ENCODE peak calls at places on chromosomes 2 and 18, in four cellular contexts. One of them, this sample, is unnamed.

GRCh38 chr2:26530696-26531095 is 52.8 kb upstream of the OTOF start:
- DNase-seq in HepG2: no peak
- DNase-seq in K562: no peak
- DNase-seq in GM12878: no peak
- DNase-seq in this sample: no peak

GRCh38 chr2:73907840-73908452 is 15.1 kb downstream of the ACTG2 start:
- DNase-seq in HepG2: peak
- DNase-seq in K562: peak
- DNase-seq in GM12878: peak
- DNase-seq in this sample: peak

GRCh38 chr18:35478520-35479435 is 19.0 kb downstream of the INO80C start:
- DNase-seq in HepG2: peak
- DNase-seq in K562: peak
- DNase-seq in GM12878: no peak
- DNase-seq in this sample: no peak

GRCh38 chr2:181058378-181059269 is 78.2 kb downstream of the UBE2E3 start:
- DNase-seq in HepG2: peak
- DNase-seq in K562: peak
- DNase-seq in GM12878: peak
- DNase-seq in this sample: no peak

GRCh38 chr2:109537565-109538221 is 76.1 kb downstream of the SEPTIN10 start:
- DNase-seq in HepG2: peak
- DNase-seq in K562: no peak
- DNase-seq in GM12878: no peak
- DNase-seq in this sample: no peak

GRCh38 chr18:68940039-68940438 is 142.2 kb downstream of the CCDC102B start:
- DNase-seq in HepG2: no peak
- DNase-seq in K562: no peak
- DNase-seq in GM12878: no peak
- DNase-seq in this sample: no peak

GRCh38 chr18:42141439-42141838 is 186.4 kb downstream of the PIK3C3 start:
- DNase-seq in HepG2: peak
- DNase-seq in K562: no peak
- DNase-seq in GM12878: no peak
- DNase-seq in this sample: no peak

GRCh38 chr18:12657849-12658829 is at the start of gene SPIRE1:
- DNase-seq in HepG2: peak
- DNase-seq in K562: peak
- DNase-seq in GM12878: no peak
- DNase-seq in this sample: peak

GRCh38 chr2:50492452-50492851 is 539.5 kb downstream of the NRXN1 start:
- DNase-seq in HepG2: peak
- DNase-seq in K562: peak
- DNase-seq in GM12878: peak
- DNase-seq in this sample: peak

GRCh38 chr2:42622943-42623676 is 54.7 kb downstream of the MTA3 start:
- DNase-seq in HepG2: no peak
- DNase-seq in K562: no peak
- DNase-seq in GM12878: no peak
- DNase-seq in this sample: no peak

GRCh38 chr2:157319795-157320194 is 5.8 kb downstream of the ERMN start:
- DNase-seq in HepG2: no peak
- DNase-seq in K562: no peak
- DNase-seq in GM12878: no peak
- DNase-seq in this sample: no peak

GRCh38 chr18:1408331-1408835 is 503.7 kb downstream of the ADCYAP1 start:
- DNase-seq in HepG2: no peak
- DNase-seq in K562: no peak
- DNase-seq in GM12878: no peak
- DNase-seq in this sample: no peak

GRCh38 chr2:216211614-216212013 is 102.5 kb downstream of the XRCC5 start:
- DNase-seq in HepG2: no peak
- DNase-seq in K562: no peak
- DNase-seq in GM12878: no peak
- DNase-seq in this sample: no peak

GRCh38 chr18:47283476-47283875 is 32.0 kb upstream of the SKOR2 start:
- DNase-seq in HepG2: peak
- DNase-seq in K562: peak
- DNase-seq in GM12878: no peak
- DNase-seq in this sample: no peak

GRCh38 chr2:124678043-124678442 is 653.0 kb downstream of the CNTNAP5 start:
- DNase-seq in HepG2: no peak
- DNase-seq in K562: no peak
- DNase-seq in GM12878: no peak
- DNase-seq in this sample: no peak

GRCh38 chr18:2302628-2303516 is 268.4 kb downstream of the METTL4 start:
- DNase-seq in HepG2: no peak
- DNase-seq in K562: peak
- DNase-seq in GM12878: no peak
- DNase-seq in this sample: no peak

GRCh38 chr2:119282139-119282965 is 58.7 kb downstream of the STEAP3 start:
- DNase-seq in HepG2: no peak
- DNase-seq in K562: no peak
- DNase-seq in GM12878: no peak
- DNase-seq in this sample: no peak

GRCh38 chr2:68236876-68237275 is 15.5 kb downstream of the PPP3R1 start:
- DNase-seq in HepG2: no peak
- DNase-seq in K562: no peak
- DNase-seq in GM12878: no peak
- DNase-seq in this sample: no peak

GRCh38 chr2:168913495-168913894 is 12.4 kb downstream of the G6PC2 start:
- DNase-seq in HepG2: no peak
- DNase-seq in K562: no peak
- DNase-seq in GM12878: no peak
- DNase-seq in this sample: no peak
- TF ChIP-seq ATF3 in HepG2: no peak
- TF ChIP-seq ATF3 in K562: no peak
- TF ChIP-seq ATF3 in GM12878: no peak
- TF ChIP-seq ATF3 in this sample: no peak

DNA sequence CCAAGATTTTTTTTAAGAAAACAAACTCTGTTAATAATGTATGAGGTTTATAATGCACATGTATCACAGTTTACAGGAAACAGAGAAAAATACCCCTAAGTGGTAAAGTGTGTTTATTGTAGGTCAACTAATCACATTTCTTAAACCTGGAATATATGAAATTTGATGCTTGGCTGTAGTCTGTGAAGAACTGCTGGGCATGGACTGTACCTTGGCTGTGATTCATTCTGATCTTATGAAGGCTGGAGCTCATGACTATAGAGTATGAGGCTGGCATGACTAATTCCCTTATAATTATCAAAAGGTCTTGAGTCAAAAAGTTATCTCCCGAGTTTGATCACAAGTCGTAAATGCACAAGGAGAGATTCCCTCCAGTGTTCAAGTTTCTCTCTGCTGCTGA is 134.3 kb upstream of the RND3 start:
- DNase-seq in HepG2: no peak
- DNase-seq in K562: no peak
- DNase-seq in GM12878: no peak
- DNase-seq in this sample: no peak
- TF ChIP-seq RFX5 in HepG2: no peak
- TF ChIP-seq RFX5 in K562: no peak
- TF ChIP-seq RFX5 in GM12878: no peak
- TF ChIP-seq RFX5 in this sample: no peak

GRCh38 chr2:217449436-217449835 is 553.4 kb downstream of the TNS1 start:
- DNase-seq in HepG2: no peak
- DNase-seq in K562: no peak
- DNase-seq in GM12878: no peak
- DNase-seq in this sample: no peak
- TF ChIP-seq ATF3 in HepG2: no peak
- TF ChIP-seq ATF3 in K562: no peak
- TF ChIP-seq ATF3 in GM12878: no peak
- TF ChIP-seq ATF3 in this sample: no peak

GRCh38 chr2:128032092-128032491 is 4.2 kb upstream of the SAP130 start:
- DNase-seq in HepG2: no peak
- DNase-seq in K562: no peak
- DNase-seq in GM12878: no peak
- DNase-seq in this sample: no peak

GRCh38 chr2:128027278-128027800 is 520 bp downstream of the SAP130 start:
- DNase-seq in HepG2: peak
- DNase-seq in K562: peak
- DNase-seq in GM12878: peak
- DNase-seq in this sample: peak

GRCh38 chr2:128026422-128027277 is 1.2 kb downstream of the SAP130 start:
- DNase-seq in HepG2: no peak
- DNase-seq in K562: no peak
- DNase-seq in GM12878: no peak
- DNase-seq in this sample: no peak

GRCh38 chr2:128027801-128028667 is at the start of gene SAP130:
- DNase-seq in HepG2: peak
- DNase-seq in K562: peak
- DNase-seq in GM12878: peak
- DNase-seq in this sample: peak

GRCh38 chr2:128028668-128029054 is 802 bp upstream of the SAP130 start:
- DNase-seq in HepG2: no peak
- DNase-seq in K562: peak
- DNase-seq in GM12878: no peak
- DNase-seq in this sample: no peak
- TF ChIP-seq RFX5 in HepG2: no peak
- TF ChIP-seq RFX5 in K562: no peak
- TF ChIP-seq RFX5 in GM12878: no peak
- TF ChIP-seq RFX5 in this sample: no peak

DNA sequence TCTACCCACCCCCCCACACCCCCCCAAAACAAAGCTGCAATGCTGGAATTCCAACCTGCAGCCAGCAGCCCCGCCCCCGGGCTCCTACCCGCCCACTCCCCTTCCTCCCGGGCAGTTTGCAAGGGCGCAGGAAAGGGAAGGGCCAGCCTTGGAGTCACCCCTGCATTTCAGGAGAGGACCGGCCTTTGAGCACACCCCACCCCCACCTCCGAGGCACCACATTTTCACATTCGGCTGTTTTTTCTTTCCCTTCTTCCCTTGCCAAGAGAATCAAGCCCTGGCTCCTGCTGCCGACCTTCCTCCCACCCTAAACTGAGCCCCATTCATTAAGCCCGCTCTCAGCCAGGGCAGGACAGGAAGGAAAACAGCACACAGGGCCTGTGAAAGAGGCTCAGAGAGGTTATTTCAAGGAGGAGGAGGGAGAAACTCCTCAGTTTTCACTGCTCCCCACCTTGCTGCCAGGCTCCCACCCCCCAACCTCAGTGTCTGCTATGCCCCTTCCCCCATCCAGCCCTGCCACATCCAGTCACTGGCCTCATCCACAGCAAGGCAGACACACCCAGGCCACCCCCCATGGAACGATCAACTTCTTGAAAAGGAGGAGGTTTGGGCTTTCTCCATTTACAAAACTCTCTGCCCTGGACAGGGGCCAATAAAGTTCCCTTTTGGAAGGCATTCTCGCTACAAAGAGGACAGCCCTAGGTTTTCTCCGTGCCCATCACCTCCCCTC is 11.2 kb downstream of the SMAD7 start:
- DNase-seq in HepG2: no peak
- DNase-seq in K562: no peak
- DNase-seq in GM12878: no peak
- DNase-seq in this sample: no peak
- TF ChIP-seq ATF3 in HepG2: no peak
- TF ChIP-seq ATF3 in K562: no peak
- TF ChIP-seq ATF3 in GM12878: no peak
- TF ChIP-seq ATF3 in this sample: no peak

GRCh38 chr2:208311954-208312353 is 45.9 kb downstream of the PIKFYVE start:
- DNase-seq in HepG2: no peak
- DNase-seq in K562: no peak
- DNase-seq in GM12878: no peak
- DNase-seq in this sample: no peak
- TF ChIP-seq RFX5 in HepG2: no peak
- TF ChIP-seq RFX5 in K562: no peak
- TF ChIP-seq RFX5 in GM12878: no peak
- TF ChIP-seq RFX5 in this sample: no peak

DNA sequence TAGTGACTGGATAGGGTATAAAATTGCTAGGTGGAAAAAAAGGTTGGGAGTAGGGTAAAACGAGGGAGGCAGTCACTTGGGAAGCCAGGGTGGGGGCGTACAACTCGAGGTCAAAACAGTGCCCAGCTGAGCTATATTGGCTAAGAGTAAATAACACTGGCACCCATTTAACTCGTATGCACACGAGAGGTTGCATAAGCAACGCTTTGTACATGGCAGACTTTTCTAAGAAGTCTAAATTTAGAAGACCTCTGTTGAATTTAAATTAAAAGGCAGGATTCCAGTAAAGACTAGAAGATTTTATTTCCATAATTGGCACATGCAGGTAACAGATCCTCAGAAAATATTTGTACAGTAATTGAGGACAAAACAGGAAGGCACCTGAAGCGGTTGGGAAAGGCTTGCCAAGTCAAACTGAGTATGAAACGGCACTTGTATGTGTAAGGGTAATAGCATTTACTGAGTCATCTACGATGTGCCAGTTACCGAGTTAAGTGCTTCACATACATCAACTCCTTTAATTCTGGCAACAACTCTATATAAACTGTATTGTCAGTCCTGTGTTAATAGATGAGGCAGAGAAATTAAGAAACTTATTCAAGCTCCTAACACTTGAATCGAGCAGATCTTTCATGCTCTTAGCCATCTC is 1.4 kb upstream of the MALT1 start:
- DNase-seq in HepG2: peak
- DNase-seq in K562: no peak
- DNase-seq in GM12878: peak
- DNase-seq in this sample: no peak
- TF ChIP-seq ATF3 in HepG2: no peak
- TF ChIP-seq ATF3 in K562: no peak
- TF ChIP-seq ATF3 in GM12878: no peak
- TF ChIP-seq ATF3 in this sample: no peak

This sample was measured in H1.